ENCODE peak calls at places on chromosome 2, in seven cellular contexts. N is HCT116, A is PC-9, D is heart right ventricle, O is AG04450, L is WERI-Rb-1, K is fibroblast of lung. G is an unnamed sample.

GRCh38 chr2:222959358-222959757 is 92.6 kb upstream of the KCNE4 start:
- DNase-seq in N (peak; percentile 55), A (peak; percentile 98), D (no peak), O (peak; percentile 72), L (no peak), K (peak; percentile 92), G (no peak)

GRCh38 chr2:238921681-238922319 is 73.9 kb downstream of the TWIST2 start:
- DNase-seq in N (no peak), A (no peak), D (no peak), O (no peak), L (no peak), K (no peak), G (peak; percentile 0)

GRCh38 chr2:29614295-29614830 is 307.0 kb downstream of the ALK start:
- DNase-seq in N (no peak), A (no peak), D (no peak), O (no peak), L (no peak), K (no peak), G (no peak)

GRCh38 chr2:26203091-26203490 is 30.2 kb downstream of the GAREM2 start:
- DNase-seq in N (no peak), A (no peak), D (no peak), O (no peak), L (no peak), K (no peak), G (no peak)

GRCh38 chr2:236472711-236473495 is 96.7 kb upstream of the ACKR3 start:
- DNase-seq in N (no peak), A (no peak), D (no peak), O (no peak), L (no peak), K (no peak), G (no peak)

GRCh38 chr2:174660984-174661675 is 63.5 kb upstream of the WIPF1 start:
- DNase-seq in N (no peak), A (no peak), D (no peak), O (no peak), L (no peak), K (no peak), G (no peak)

GRCh38 chr2:73862987-73863386 is 29.8 kb upstream of the ACTG2 start:
- DNase-seq in N (no peak), A (no peak), D (no peak), O (no peak), L (no peak), K (no peak), G (no peak)

GRCh38 chr2:97739893-97740245 is 26.5 kb downstream of the ZAP70 start:
- DNase-seq in N (no peak), A (no peak), D (no peak), O (no peak), L (no peak), K (no peak), G (no peak)

GRCh38 chr2:96747061-96747460 is 7.2 kb upstream of the LMAN2L start:
- DNase-seq in N (no peak), A (peak; percentile 11), D (no peak), O (no peak), L (no peak), K (no peak), G (no peak)

GRCh38 chr2:94923196-94923595 is 52.0 kb downstream of the TEKT4 start:
- DNase-seq in N (no peak), A (peak; percentile 62), D (no peak), O (no peak), L (no peak), K (peak; percentile 45), G (no peak)

GRCh38 chr2:180376076-180376475 is 369.0 kb upstream of the CWC22 start:
- DNase-seq in N (no peak), A (no peak), D (no peak), O (no peak), L (no peak), K (no peak), G (no peak)

GRCh38 chr2:149955201-149955600 is 367.6 kb upstream of the MMADHC start:
- DNase-seq in N (no peak), A (no peak), D (no peak), O (no peak), L (no peak), K (peak; percentile 18), G (no peak)

GRCh38 chr2:216680951-216681629 is 14.3 kb downstream of the IGFBP5 start:
- DNase-seq in N (no peak), A (no peak), D (no peak), O (no peak), L (no peak), K (no peak), G (no peak)

DNA sequence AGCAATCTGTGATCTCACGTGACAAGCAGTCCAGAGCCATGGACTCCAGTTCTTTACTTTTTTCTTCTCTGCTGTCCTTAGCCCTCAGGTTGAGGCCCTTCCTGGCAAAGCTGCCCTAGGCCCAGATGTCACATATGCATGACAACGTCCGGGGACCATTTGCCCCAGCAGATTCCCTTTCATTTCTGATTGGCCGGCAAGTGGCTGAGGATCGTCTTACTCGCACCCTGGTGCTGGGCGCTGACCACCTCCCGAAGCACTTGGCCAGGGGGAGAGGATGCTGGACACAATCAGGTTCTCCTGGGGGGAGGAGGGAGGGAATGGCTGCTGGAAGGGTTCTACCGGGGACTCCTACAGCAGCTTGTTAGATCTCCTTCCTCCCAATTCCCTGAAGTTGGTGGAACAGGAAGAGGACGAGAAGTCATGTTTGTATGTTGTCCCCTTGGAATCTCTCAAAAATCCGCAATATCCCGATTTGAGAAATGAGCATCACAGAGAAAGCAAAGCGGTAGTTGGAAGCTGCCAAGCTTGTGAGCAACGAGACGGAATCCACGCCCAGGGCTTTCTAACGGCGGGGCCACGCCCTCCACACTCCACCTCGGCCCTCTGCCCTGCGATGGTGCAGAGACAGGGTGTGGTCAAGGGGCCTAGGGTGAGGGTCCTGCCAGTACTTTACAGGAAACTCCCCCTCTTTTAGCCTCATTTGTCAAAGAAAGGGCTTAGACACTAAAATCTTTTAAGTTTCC is 61.8 kb upstream of the YWHAQ start:
- DNase-seq in N (no peak), A (no peak), D (peak; percentile 31), O (no peak), L (no peak), K (peak; percentile 20), G (no peak)
- H3K4me3 ChIP-seq in N (no peak overlapping the region), A (no peak overlapping the region), D (peak overlapping the region; percentile 17), O (no peak overlapping the region), L (no peak overlapping the region), K (no peak overlapping the region), G (no peak overlapping the region)

GRCh38 chr2:237597680-237598145 is 7.2 kb upstream of the RAB17 start:
- DNase-seq in N (no peak), A (no peak), D (no peak), O (no peak), L (no peak), K (no peak), G (no peak)

GRCh38 chr2:237596856-237597679 is 6.5 kb upstream of the RAB17 start:
- DNase-seq in N (no peak), A (no peak), D (no peak), O (no peak), L (no peak), K (no peak), G (no peak)

GRCh38 chr2:237594514-237594871 is 4.0 kb upstream of the RAB17 start:
- DNase-seq in N (no peak), A (no peak), D (no peak), O (no peak), L (no peak), K (no peak), G (no peak)

GRCh38 chr2:237598468-237599208 is 8.1 kb upstream of the RAB17 start:
- DNase-seq in N (no peak), A (no peak), D (no peak), O (no peak), L (peak; percentile 58), K (no peak), G (no peak)

DNA sequence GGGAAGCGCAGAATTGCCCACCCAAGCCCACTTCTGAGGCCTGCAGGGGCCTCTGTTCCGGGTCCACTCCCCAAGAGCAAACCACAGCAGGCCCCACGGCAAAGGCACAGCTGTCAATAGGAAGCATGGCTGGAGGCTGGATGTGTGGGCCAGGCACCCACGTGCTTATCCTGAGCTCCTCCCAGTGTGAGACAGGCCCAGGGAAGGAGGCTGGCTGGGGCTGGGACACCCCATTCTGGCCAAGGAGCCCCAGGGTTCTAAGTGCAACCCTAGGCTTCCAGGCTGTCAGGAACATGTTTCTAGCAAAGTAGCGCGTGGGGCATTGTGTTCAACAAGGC is 6.0 kb upstream of the RAB17 start:
- DNase-seq in N (no peak), A (no peak), D (no peak), O (no peak), L (no peak), K (no peak), G (no peak)
- TF ChIP-seq CTCF in N (no peak), A (no peak), D (no peak), O (no peak), L (no peak), K (no peak), G (no peak)

GRCh38 chr2:362924-363323 is 75.0 kb upstream of the ALKAL2 start:
- DNase-seq in N (no peak), A (no peak), D (no peak), O (no peak), L (no peak), K (no peak), G (peak; percentile 52)

GRCh38 chr2:365367-366275 is 77.7 kb upstream of the ALKAL2 start:
- DNase-seq in N (no peak), A (no peak), D (no peak), O (no peak), L (no peak), K (no peak), G (no peak)

GRCh38 chr2:366706-367105 is 78.8 kb upstream of the ALKAL2 start:
- DNase-seq in N (no peak), A (no peak), D (no peak), O (no peak), L (no peak), K (no peak), G (no peak)

GRCh38 chr2:367246-367645 is 79.4 kb upstream of the ALKAL2 start:
- DNase-seq in N (no peak), A (no peak), D (no peak), O (no peak), L (no peak), K (peak; percentile 28), G (no peak)

GRCh38 chr2:363823-364470 is 76.1 kb upstream of the ALKAL2 start:
- DNase-seq in N (no peak), A (no peak), D (no peak), O (no peak), L (no peak), K (no peak), G (no peak)
- H3K9me3 ChIP-seq in N (peaks cover 6% of the 10 kb centered on the region), A (peaks cover 6% of the 10 kb centered on the region), D (no peaks in the 10 kb centered on the region), O (peaks cover 39% of the 10 kb centered on the region), L (peaks cover 30% of the 10 kb centered on the region), K (no peaks in the 10 kb centered on the region), G (no peaks in the 10 kb centered on the region)

DNA sequence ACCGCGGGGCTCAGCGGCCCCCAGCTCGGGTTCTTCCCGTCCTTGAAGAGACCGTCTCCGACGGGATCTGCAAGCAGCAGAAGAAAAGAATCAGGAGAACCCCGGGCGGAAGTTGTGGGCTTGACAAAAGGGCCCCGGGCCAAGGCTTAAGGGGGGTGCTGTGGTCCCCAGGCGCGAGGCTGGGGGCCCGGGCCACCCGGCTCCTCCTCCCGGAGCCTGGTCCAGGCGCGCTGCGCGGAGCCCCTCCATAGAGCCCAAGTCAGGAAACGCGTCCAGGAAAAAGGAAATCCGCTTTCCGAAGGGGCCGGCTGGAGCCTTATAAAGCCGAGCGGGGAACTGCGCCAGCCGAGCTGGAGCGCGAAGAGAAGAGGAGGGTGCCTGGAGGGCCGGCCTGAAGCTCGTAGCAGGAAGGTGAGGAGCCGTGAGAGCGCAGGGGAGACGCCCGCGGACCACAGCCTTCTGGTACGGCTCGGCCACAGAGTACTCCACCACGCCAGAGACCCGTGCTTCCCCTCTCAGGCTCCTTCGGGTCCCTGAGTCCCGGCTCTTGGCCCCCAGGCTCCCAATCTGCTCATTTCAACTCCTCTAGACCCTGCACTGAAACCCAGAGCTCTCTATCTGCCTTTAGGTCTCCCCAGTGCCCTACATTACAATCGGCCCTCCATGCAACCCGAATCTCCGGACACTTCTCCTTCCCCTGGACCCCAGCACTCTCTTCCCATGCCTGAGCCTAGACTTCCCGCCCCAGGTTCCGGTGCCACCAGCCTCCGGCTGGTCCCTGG is 554 bp downstream of the FEV start:
- DNase-seq in N (no peak), A (no peak), D (no peak), O (no peak), L (peak; percentile 60), K (no peak), G (no peak)
- H3K4me3 ChIP-seq in N (no peak overlapping the region), A (no peak overlapping the region), D (peak overlapping the region; percentile 30), O (no peak overlapping the region), L (peak overlapping the region; percentile 61), K (no peak overlapping the region), G (no peak overlapping the region)